ENCODE peak calls at places on chromosomes 16 and 17, in five cellular contexts. One of them, this sample, is unnamed.

GRCh38 chr17:80803451-80804428 is 187.9 kb upstream of the CHMP6 start:
- DNase-seq in hypothalamus: no peak
- DNase-seq in fibroblast of the conjunctiva: no peak
- DNase-seq in ELR: no peak
- DNase-seq in neural crest cell: no peak
- DNase-seq in this sample: no peak

GRCh38 chr16:49305406-49305805 is 23.8 kb upstream of the CBLN1 start:
- DNase-seq in hypothalamus: no peak
- DNase-seq in fibroblast of the conjunctiva: no peak
- DNase-seq in ELR: no peak
- DNase-seq in neural crest cell: no peak
- DNase-seq in this sample: no peak

GRCh38 chr16:51431517-51432241 is 280.6 kb upstream of the SALL1 start:
- DNase-seq in hypothalamus: no peak
- DNase-seq in fibroblast of the conjunctiva: peak
- DNase-seq in ELR: peak
- DNase-seq in neural crest cell: no peak
- DNase-seq in this sample: peak

GRCh38 chr17:78933959-78934568 is 8.9 kb upstream of the TIMP2 start:
- DNase-seq in hypothalamus: peak
- DNase-seq in fibroblast of the conjunctiva: peak
- DNase-seq in ELR: peak
- DNase-seq in neural crest cell: no peak
- DNase-seq in this sample: peak

GRCh38 chr16:13186813-13187212 is 285.4 kb downstream of the SHISA9 start:
- DNase-seq in hypothalamus: no peak
- DNase-seq in fibroblast of the conjunctiva: no peak
- DNase-seq in ELR: no peak
- DNase-seq in neural crest cell: no peak
- DNase-seq in this sample: no peak

GRCh38 chr16:81532491-81533174 is 88.0 kb downstream of the CMIP start:
- DNase-seq in hypothalamus: no peak
- DNase-seq in fibroblast of the conjunctiva: no peak
- DNase-seq in ELR: no peak
- DNase-seq in neural crest cell: no peak
- DNase-seq in this sample: no peak

GRCh38 chr16:66844342-66845079 is at the start of gene CA7:
- DNase-seq in hypothalamus: no peak
- DNase-seq in fibroblast of the conjunctiva: no peak
- DNase-seq in ELR: no peak
- DNase-seq in neural crest cell: no peak
- DNase-seq in this sample: no peak

GRCh38 chr17:13031718-13032350 is 14.0 kb upstream of the ELAC2 start:
- DNase-seq in hypothalamus: no peak
- DNase-seq in fibroblast of the conjunctiva: no peak
- DNase-seq in ELR: peak
- DNase-seq in neural crest cell: peak
- DNase-seq in this sample: peak

GRCh38 chr17:40107266-40107980 is 7.0 kb upstream of the NR1D1 start:
- DNase-seq in hypothalamus: no peak
- DNase-seq in fibroblast of the conjunctiva: no peak
- DNase-seq in ELR: no peak
- DNase-seq in neural crest cell: no peak
- DNase-seq in this sample: no peak

GRCh38 chr17:17467720-17468119 is 9.1 kb upstream of the MED9 start:
- DNase-seq in hypothalamus: no peak
- DNase-seq in fibroblast of the conjunctiva: no peak
- DNase-seq in ELR: peak
- DNase-seq in neural crest cell: no peak
- DNase-seq in this sample: no peak

GRCh38 chr17:72591500-72592241 is 470.9 kb downstream of the SOX9 start:
- DNase-seq in hypothalamus: no peak
- DNase-seq in fibroblast of the conjunctiva: no peak
- DNase-seq in ELR: peak
- DNase-seq in neural crest cell: peak
- DNase-seq in this sample: peak

GRCh38 chr17:82876602-82877391 is 37.0 kb upstream of the ZNF750 start:
- DNase-seq in hypothalamus: peak
- DNase-seq in fibroblast of the conjunctiva: peak
- DNase-seq in ELR: peak
- DNase-seq in neural crest cell: peak
- DNase-seq in this sample: peak

GRCh38 chr17:14289162-14289561 is 11.7 kb upstream of the HS3ST3B1 start:
- DNase-seq in hypothalamus: no peak
- DNase-seq in fibroblast of the conjunctiva: no peak
- DNase-seq in ELR: no peak
- DNase-seq in neural crest cell: no peak
- DNase-seq in this sample: no peak

GRCh38 chr16:85183564-85183963 is 71.3 kb upstream of the CIBAR2 start:
- DNase-seq in hypothalamus: no peak
- DNase-seq in fibroblast of the conjunctiva: no peak
- DNase-seq in ELR: no peak
- DNase-seq in neural crest cell: no peak
- DNase-seq in this sample: no peak

GRCh38 chr17:50883850-50884291 is 17.7 kb upstream of the TOB1 start:
- DNase-seq in hypothalamus: no peak
- DNase-seq in fibroblast of the conjunctiva: no peak
- DNase-seq in ELR: no peak
- DNase-seq in neural crest cell: no peak
- DNase-seq in this sample: no peak

GRCh38 chr17:39195568-39196160 is 1.8 kb downstream of the CACNB1 start:
- DNase-seq in hypothalamus: no peak
- DNase-seq in fibroblast of the conjunctiva: no peak
- DNase-seq in ELR: no peak
- DNase-seq in neural crest cell: no peak
- DNase-seq in this sample: no peak

GRCh38 chr16:23608194-23608593 is 12.1 kb upstream of the NDUFAB1 start:
- DNase-seq in hypothalamus: no peak
- DNase-seq in fibroblast of the conjunctiva: no peak
- DNase-seq in ELR: peak
- DNase-seq in neural crest cell: no peak
- DNase-seq in this sample: no peak